ENCODE peak calls at places on chromosomes 16 and 17, in six cellular contexts. One of them, this sample, is unnamed.

GRCh38 chr16:85579199-85579598 is 33.9 kb upstream of the GSE1 start:
- DNase-seq in hepatocyte: no peak
- DNase-seq in astrocyte: no peak
- DNase-seq in adrenal gland: no peak
- DNase-seq in CD8-positive, alpha-beta T cell: no peak
- DNase-seq in heart right ventricle: no peak
- DNase-seq in this sample: no peak

GRCh38 chr17:4009164-4009785 is 45.0 kb upstream of the ATP2A3 start:
- DNase-seq in heart right ventricle: no peak
- DNase-seq in adrenal gland: no peak
- DNase-seq in astrocyte: no peak
- DNase-seq in CD8-positive, alpha-beta T cell: no peak
- DNase-seq in hepatocyte: no peak
- DNase-seq in this sample: no peak

GRCh38 chr16:68960910-68961309 is 117.6 kb downstream of the TANGO6 start:
- DNase-seq in heart right ventricle: no peak
- DNase-seq in CD8-positive, alpha-beta T cell: no peak
- DNase-seq in adrenal gland: no peak
- DNase-seq in astrocyte: no peak
- DNase-seq in hepatocyte: no peak
- DNase-seq in this sample: no peak

GRCh38 chr16:3718019-3718391 is 681 bp upstream of the TRAP1 start:
- DNase-seq in adrenal gland: no peak
- DNase-seq in heart right ventricle: no peak
- DNase-seq in hepatocyte: no peak
- DNase-seq in CD8-positive, alpha-beta T cell: no peak
- DNase-seq in astrocyte: no peak
- DNase-seq in this sample: no peak

GRCh38 chr16:4172070-4172469 is 55.8 kb upstream of the ADCY9 start:
- DNase-seq in adrenal gland: no peak
- DNase-seq in hepatocyte: no peak
- DNase-seq in heart right ventricle: no peak
- DNase-seq in CD8-positive, alpha-beta T cell: no peak
- DNase-seq in astrocyte: peak; percentile 67
- DNase-seq in this sample: no peak

GRCh38 chr16:11697319-11697718 is 29.1 kb downstream of the SNN start:
- DNase-seq in adrenal gland: no peak
- DNase-seq in astrocyte: no peak
- DNase-seq in CD8-positive, alpha-beta T cell: no peak
- DNase-seq in hepatocyte: no peak
- DNase-seq in heart right ventricle: no peak
- DNase-seq in this sample: no peak

GRCh38 chr16:66605177-66605999 is 884 bp downstream of the CMTM3 start:
- DNase-seq in heart right ventricle: peak; percentile 69
- DNase-seq in astrocyte: peak; percentile 34
- DNase-seq in hepatocyte: peak; percentile 77
- DNase-seq in adrenal gland: peak; percentile 50
- DNase-seq in CD8-positive, alpha-beta T cell: no peak
- DNase-seq in this sample: peak; percentile 66

GRCh38 chr16:75402821-75403475 is 30.4 kb downstream of the CFDP1 start:
- DNase-seq in astrocyte: no peak
- DNase-seq in CD8-positive, alpha-beta T cell: no peak
- DNase-seq in adrenal gland: no peak
- DNase-seq in hepatocyte: peak; percentile 47
- DNase-seq in heart right ventricle: no peak
- DNase-seq in this sample: no peak

GRCh38 chr17:7393613-7394451 is 493 bp downstream of the PLSCR3 start:
- DNase-seq in hepatocyte: peak; percentile 76
- DNase-seq in adrenal gland: no peak
- DNase-seq in heart right ventricle: no peak
- DNase-seq in astrocyte: no peak
- DNase-seq in CD8-positive, alpha-beta T cell: peak; percentile 44
- DNase-seq in this sample: peak; percentile 47

GRCh38 chr16:83792391-83792790 is 15.4 kb upstream of the HSBP1 start:
- DNase-seq in hepatocyte: no peak
- DNase-seq in adrenal gland: no peak
- DNase-seq in CD8-positive, alpha-beta T cell: no peak
- DNase-seq in astrocyte: no peak
- DNase-seq in heart right ventricle: no peak
- DNase-seq in this sample: no peak

GRCh38 chr16:359871-360697 is 7.6 kb upstream of the AXIN1 start:
- DNase-seq in astrocyte: no peak
- DNase-seq in CD8-positive, alpha-beta T cell: no peak
- DNase-seq in adrenal gland: no peak
- DNase-seq in heart right ventricle: no peak
- DNase-seq in hepatocyte: no peak
- DNase-seq in this sample: no peak

GRCh38 chr17:19250421-19251141 is 13.4 kb downstream of the EPN2 start:
- DNase-seq in heart right ventricle: peak; percentile 54
- DNase-seq in hepatocyte: no peak
- DNase-seq in astrocyte: no peak
- DNase-seq in CD8-positive, alpha-beta T cell: no peak
- DNase-seq in adrenal gland: peak; percentile 65
- DNase-seq in this sample: no peak

GRCh38 chr16:84648595-84649510 is 542 bp downstream of the KLHL36 start:
- DNase-seq in heart right ventricle: peak; percentile 61
- DNase-seq in hepatocyte: peak; percentile 80
- DNase-seq in adrenal gland: peak; percentile 65
- DNase-seq in CD8-positive, alpha-beta T cell: no peak
- DNase-seq in astrocyte: no peak
- DNase-seq in this sample: peak; percentile 78

GRCh38 chr16:85480727-85481101 is 132.4 kb upstream of the GSE1 start:
- DNase-seq in astrocyte: no peak
- DNase-seq in hepatocyte: no peak
- DNase-seq in heart right ventricle: peak; percentile 42
- DNase-seq in adrenal gland: no peak
- DNase-seq in CD8-positive, alpha-beta T cell: no peak
- DNase-seq in this sample: no peak

GRCh38 chr17:32185875-32186274 is 43.6 kb downstream of the RHOT1 start:
- DNase-seq in astrocyte: no peak
- DNase-seq in heart right ventricle: no peak
- DNase-seq in CD8-positive, alpha-beta T cell: no peak
- DNase-seq in hepatocyte: no peak
- DNase-seq in adrenal gland: no peak
- DNase-seq in this sample: no peak

GRCh38 chr17:67223924-67224323 is 21.1 kb downstream of the HELZ start:
- DNase-seq in heart right ventricle: no peak
- DNase-seq in hepatocyte: no peak
- DNase-seq in astrocyte: no peak
- DNase-seq in CD8-positive, alpha-beta T cell: no peak
- DNase-seq in adrenal gland: no peak
- DNase-seq in this sample: peak; percentile 88

GRCh38 chr16:2828876-2829430 is 1.1 kb upstream of the ZG16B start:
- DNase-seq in CD8-positive, alpha-beta T cell: no peak
- DNase-seq in astrocyte: no peak
- DNase-seq in heart right ventricle: no peak
- DNase-seq in adrenal gland: no peak
- DNase-seq in hepatocyte: no peak
- DNase-seq in this sample: no peak

GRCh38 chr16:1426734-1427451 is 4.0 kb upstream of the PERCC1 start:
- DNase-seq in astrocyte: no peak
- DNase-seq in adrenal gland: no peak
- DNase-seq in CD8-positive, alpha-beta T cell: no peak
- DNase-seq in hepatocyte: no peak
- DNase-seq in heart right ventricle: no peak
- DNase-seq in this sample: no peak

GRCh38 chr16:29804020-29804419 is 2.3 kb upstream of the MAZ start:
- DNase-seq in CD8-positive, alpha-beta T cell: no peak
- DNase-seq in hepatocyte: no peak
- DNase-seq in astrocyte: no peak
- DNase-seq in adrenal gland: no peak
- DNase-seq in heart right ventricle: no peak
- DNase-seq in this sample: no peak

GRCh38 chr17:74512624-74513084 is 18.6 kb downstream of the CD300LB start:
- DNase-seq in hepatocyte: no peak
- DNase-seq in heart right ventricle: no peak
- DNase-seq in astrocyte: peak; percentile 85
- DNase-seq in CD8-positive, alpha-beta T cell: no peak
- DNase-seq in adrenal gland: no peak
- DNase-seq in this sample: no peak

GRCh38 chr17:77778636-77779524 is 179.6 kb upstream of the TNRC6C start:
- DNase-seq in heart right ventricle: peak; percentile 71
- DNase-seq in hepatocyte: peak; percentile 32
- DNase-seq in astrocyte: peak; percentile 2
- DNase-seq in CD8-positive, alpha-beta T cell: no peak
- DNase-seq in adrenal gland: peak; percentile 78
- DNase-seq in this sample: no peak

GRCh38 chr16:89315791-89316581 is 98.5 kb downstream of the ZNF778 start:
- DNase-seq in heart right ventricle: peak; percentile 51
- DNase-seq in hepatocyte: no peak
- DNase-seq in CD8-positive, alpha-beta T cell: peak; percentile 45
- DNase-seq in astrocyte: peak; percentile 93
- DNase-seq in adrenal gland: peak; percentile 83
- DNase-seq in this sample: no peak

GRCh38 chr17:17191346-17191792 is 14.8 kb downstream of the PLD6 start:
- DNase-seq in astrocyte: peak; percentile 93
- DNase-seq in CD8-positive, alpha-beta T cell: no peak
- DNase-seq in adrenal gland: no peak
- DNase-seq in heart right ventricle: peak; percentile 64
- DNase-seq in hepatocyte: no peak
- DNase-seq in this sample: no peak

GRCh38 chr16:85563515-85564276 is 49.4 kb upstream of the GSE1 start:
- DNase-seq in adrenal gland: peak; percentile 77
- DNase-seq in heart right ventricle: peak; percentile 82
- DNase-seq in hepatocyte: peak; percentile 57
- DNase-seq in CD8-positive, alpha-beta T cell: no peak
- DNase-seq in astrocyte: no peak
- DNase-seq in this sample: peak; percentile 43

GRCh38 chr16:80300876-80301275 is 239.9 kb upstream of the DYNLRB2 start:
- DNase-seq in CD8-positive, alpha-beta T cell: no peak
- DNase-seq in adrenal gland: no peak
- DNase-seq in astrocyte: peak; percentile 83
- DNase-seq in hepatocyte: no peak
- DNase-seq in heart right ventricle: no peak
- DNase-seq in this sample: peak; percentile 26

DNA sequence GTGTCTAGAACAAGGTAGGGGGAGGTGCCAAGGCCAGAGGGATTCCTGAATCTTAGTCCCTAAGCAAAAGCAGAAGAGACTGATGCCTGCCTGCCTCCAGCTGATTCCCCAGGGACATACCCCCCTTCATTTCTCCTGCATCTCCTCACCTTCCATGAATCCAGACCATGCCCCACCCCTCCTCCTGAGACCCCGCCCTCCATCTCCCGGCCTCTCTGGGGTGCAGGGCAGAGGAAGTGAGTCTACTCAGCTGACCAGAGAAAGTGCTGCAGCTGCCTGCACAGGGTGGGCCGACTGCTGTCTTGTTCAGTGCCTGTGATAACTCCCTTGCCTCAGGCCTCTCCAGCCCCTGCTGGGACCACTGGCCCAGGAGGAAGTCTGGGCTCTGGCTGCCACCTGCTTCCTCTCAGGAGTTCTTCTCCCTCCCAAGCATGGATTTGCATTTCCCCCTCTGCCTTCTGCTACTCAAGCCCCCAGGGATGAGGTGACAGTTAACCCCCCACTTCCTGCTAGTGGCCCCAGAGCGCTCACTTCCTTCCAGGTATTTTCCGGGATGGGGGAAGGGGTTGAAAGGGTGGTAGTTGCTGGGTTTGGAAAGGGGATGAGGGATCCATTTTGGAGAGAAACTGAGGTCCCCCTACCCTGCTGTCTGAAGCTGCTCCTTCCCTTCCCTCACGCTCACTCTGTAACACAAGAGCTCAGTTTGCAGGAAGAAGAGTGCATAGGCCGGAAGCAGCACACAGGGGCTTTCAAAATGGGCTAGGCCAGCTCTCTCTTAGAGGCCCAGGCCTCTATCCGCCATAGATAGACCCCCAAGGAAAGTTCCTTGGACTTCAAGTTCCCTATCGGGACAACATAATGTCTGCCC is 10.5 kb upstream of the TSPOAP1 start:
- DNase-seq in adrenal gland: peak; percentile 58
- DNase-seq in astrocyte: peak; percentile 68
- DNase-seq in hepatocyte: no peak
- DNase-seq in CD8-positive, alpha-beta T cell: no peak
- DNase-seq in heart right ventricle: no peak
- DNase-seq in this sample: no peak
- TF ChIP-seq CTCF in adrenal gland: no peak
- TF ChIP-seq CTCF in astrocyte: no peak
- TF ChIP-seq CTCF in hepatocyte: no peak
- TF ChIP-seq CTCF in CD8-positive, alpha-beta T cell: no peak
- TF ChIP-seq CTCF in heart right ventricle: no peak
- TF ChIP-seq CTCF in this sample: no peak

GRCh38 chr17:81542431-81543338 is 9.5 kb downstream of the FAAP100 start:
- DNase-seq in hepatocyte: no peak
- DNase-seq in astrocyte: no peak
- DNase-seq in CD8-positive, alpha-beta T cell: no peak
- DNase-seq in heart right ventricle: peak; percentile 7
- DNase-seq in adrenal gland: no peak
- DNase-seq in this sample: no peak

GRCh38 chr17:81545160-81545949 is 6.8 kb downstream of the FAAP100 start:
- DNase-seq in heart right ventricle: peak; percentile 7
- DNase-seq in adrenal gland: no peak
- DNase-seq in CD8-positive, alpha-beta T cell: no peak
- DNase-seq in hepatocyte: no peak
- DNase-seq in astrocyte: no peak
- DNase-seq in this sample: no peak

GRCh38 chr17:81544281-81544974 is 7.7 kb downstream of the FAAP100 start:
- DNase-seq in CD8-positive, alpha-beta T cell: no peak
- DNase-seq in heart right ventricle: peak; percentile 7
- DNase-seq in hepatocyte: no peak
- DNase-seq in adrenal gland: no peak
- DNase-seq in astrocyte: no peak
- DNase-seq in this sample: no peak

GRCh38 chr17:81543339-81543675 is 8.8 kb downstream of the FAAP100 start:
- DNase-seq in hepatocyte: no peak
- DNase-seq in adrenal gland: no peak
- DNase-seq in heart right ventricle: peak; percentile 54
- DNase-seq in CD8-positive, alpha-beta T cell: no peak
- DNase-seq in astrocyte: no peak
- DNase-seq in this sample: no peak

DNA sequence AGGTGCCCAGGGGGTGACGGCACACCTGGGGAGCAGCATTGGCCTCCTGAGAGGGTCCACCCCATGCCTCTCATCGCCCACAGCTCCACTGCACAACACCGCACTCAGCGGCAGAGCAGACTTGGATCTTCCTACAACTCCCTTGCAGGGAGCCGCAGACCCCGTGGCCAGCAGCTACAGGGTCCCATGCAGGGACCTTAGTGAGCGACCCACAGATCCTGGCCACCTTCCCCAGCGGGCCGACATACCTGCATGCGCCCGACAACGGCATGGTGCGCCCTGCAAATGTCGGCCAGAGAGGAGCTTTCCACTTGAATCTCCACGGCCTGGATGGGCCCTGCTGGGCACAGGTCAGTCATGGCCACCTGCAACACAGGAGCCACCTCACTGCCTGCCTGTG is 8.4 kb downstream of the FAAP100 start:
- DNase-seq in CD8-positive, alpha-beta T cell: no peak
- DNase-seq in astrocyte: no peak
- DNase-seq in heart right ventricle: no peak
- DNase-seq in adrenal gland: no peak
- DNase-seq in hepatocyte: no peak
- DNase-seq in this sample: no peak
- H3K36me3 ChIP-seq in CD8-positive, alpha-beta T cell: peaks cover 17% of the 10 kb centered on the region
- H3K36me3 ChIP-seq in astrocyte: peaks cover 6% of the 10 kb centered on the region
- H3K36me3 ChIP-seq in heart right ventricle: peaks cover 4% of the 10 kb centered on the region
- H3K36me3 ChIP-seq in adrenal gland: no peaks in the 10 kb centered on the region
- H3K36me3 ChIP-seq in hepatocyte: no peaks in the 10 kb centered on the region
- H3K36me3 ChIP-seq in this sample: peaks cover 1% of the 10 kb centered on the region

GRCh38 chr17:56603486-56604238 is 10.2 kb downstream of the NOG start:
- DNase-seq in adrenal gland: no peak
- DNase-seq in hepatocyte: no peak
- DNase-seq in heart right ventricle: no peak
- DNase-seq in astrocyte: peak; percentile 32
- DNase-seq in CD8-positive, alpha-beta T cell: no peak
- DNase-seq in this sample: no peak
- H3K4me3 ChIP-seq in adrenal gland: no peak overlapping the region
- H3K4me3 ChIP-seq in hepatocyte: no peak overlapping the region
- H3K4me3 ChIP-seq in heart right ventricle: no peak overlapping the region
- H3K4me3 ChIP-seq in astrocyte: no peak overlapping the region
- H3K4me3 ChIP-seq in CD8-positive, alpha-beta T cell: no peak overlapping the region
- H3K4me3 ChIP-seq in this sample: no peak overlapping the region

GRCh38 chr16:76639685-76640289 is 362.6 kb downstream of the CNTNAP4 start:
- DNase-seq in CD8-positive, alpha-beta T cell: no peak
- DNase-seq in astrocyte: no peak
- DNase-seq in hepatocyte: peak; percentile 67
- DNase-seq in heart right ventricle: no peak
- DNase-seq in adrenal gland: no peak
- DNase-seq in this sample: peak; percentile 70
- TF ChIP-seq CTCF in CD8-positive, alpha-beta T cell: no peak
- TF ChIP-seq CTCF in astrocyte: peak; percentile 19
- TF ChIP-seq CTCF in hepatocyte: peak; percentile 49
- TF ChIP-seq CTCF in heart right ventricle: no peak
- TF ChIP-seq CTCF in adrenal gland: no peak
- TF ChIP-seq CTCF in this sample: peak; percentile 69

This sample was measured in Caco-2.